ENCODE peak calls at places on chromosomes 12 and 14, in six cellular contexts. B is prostate gland, R is sigmoid colon, C is breast epithelium, Z is GM12878, T is HCT116. Y is an unnamed sample.

GRCh38 chr14:30016025-30016424 is 88.4 kb upstream of the PRKD1 start:
- DNase-seq in B (no peak), R (no peak), C (no peak), Z (no peak), T (no peak), Y (no peak)

GRCh38 chr12:53105712-53106439 is 2.6 kb downstream of the SOAT2 start:
- DNase-seq in B (no peak), R (no peak), C (no peak), Z (no peak), T (no peak), Y (peak; percentile 11)

GRCh38 chr14:42884100-42884499 is 1277.4 kb downstream of the LRFN5 start:
- DNase-seq in B (no peak), R (no peak), C (no peak), Z (no peak), T (no peak), Y (no peak)

GRCh38 chr14:103071544-103072251 is 12.3 kb upstream of the LBHD2 start:
- DNase-seq in B (peak; percentile 56), R (peak; percentile 57), C (no peak), Z (no peak), T (no peak), Y (no peak)

GRCh38 chr12:116620085-116620734 is 61.0 kb downstream of the MAP1LC3B2 start:
- DNase-seq in B (no peak), R (no peak), C (no peak), Z (no peak), T (no peak), Y (no peak)

GRCh38 chr14:53227154-53227718 is 74.1 kb upstream of the DDHD1 start:
- DNase-seq in B (no peak), R (no peak), C (no peak), Z (no peak), T (no peak), Y (no peak)

GRCh38 chr12:63323942-63324341 is 172.9 kb upstream of the AVPR1A start:
- DNase-seq in B (no peak), R (no peak), C (no peak), Z (no peak), T (no peak), Y (no peak)

GRCh38 chr14:106694638-106695393 is 1168.4 kb downstream of the TMEM121 start:
- DNase-seq in B (no peak), R (no peak), C (no peak), Z (no peak), T (no peak), Y (no peak)

GRCh38 chr12:53287741-53288216 is 7.6 kb upstream of the PFDN5 start:
- DNase-seq in B (peak; percentile 66), R (peak; percentile 81), C (peak; percentile 54), Z (peak; percentile 17), T (no peak), Y (peak; percentile 74)

GRCh38 chr14:55458800-55459577 is 18.6 kb upstream of the TBPL2 start:
- DNase-seq in B (no peak), R (no peak), C (no peak), Z (no peak), T (no peak), Y (no peak)

GRCh38 chr12:120397827-120398563 is 29.0 kb upstream of the MSI1 start:
- DNase-seq in B (peak; percentile 8), R (no peak), C (no peak), Z (no peak), T (no peak), Y (peak; percentile 35)

GRCh38 chr14:61288228-61288627 is 7.1 kb upstream of the TMEM30B start:
- DNase-seq in B (no peak), R (no peak), C (no peak), Z (no peak), T (no peak), Y (no peak)

GRCh38 chr12:103379670-103380069 is 116.1 kb downstream of the C12orf42 start:
- DNase-seq in B (no peak), R (no peak), C (no peak), Z (no peak), T (no peak), Y (no peak)

GRCh38 chr12:19507823-19508222 is 68.5 kb downstream of the AEBP2 start:
- DNase-seq in B (no peak), R (no peak), C (no peak), Z (no peak), T (no peak), Y (no peak)

GRCh38 chr14:95200404-95200803 is 43.1 kb upstream of the DICER1 start:
- DNase-seq in B (no peak), R (no peak), C (no peak), Z (no peak), T (no peak), Y (no peak)

GRCh38 chr12:105960319-105961076 is 178.3 kb downstream of the NUAK1 start:
- DNase-seq in B (peak; percentile 64), R (no peak), C (peak; percentile 75), Z (no peak), T (no peak), Y (no peak)

GRCh38 chr12:1680804-1681492 is 9.9 kb upstream of the ADIPOR2 start:
- DNase-seq in B (no peak), R (no peak), C (no peak), Z (no peak), T (no peak), Y (no peak)

GRCh38 chr14:76050797-76051392 is 65.3 kb downstream of the IFT43 start:
- DNase-seq in B (peak; percentile 38), R (no peak), C (no peak), Z (peak; percentile 21), T (peak; percentile 21), Y (peak; percentile 33)

DNA sequence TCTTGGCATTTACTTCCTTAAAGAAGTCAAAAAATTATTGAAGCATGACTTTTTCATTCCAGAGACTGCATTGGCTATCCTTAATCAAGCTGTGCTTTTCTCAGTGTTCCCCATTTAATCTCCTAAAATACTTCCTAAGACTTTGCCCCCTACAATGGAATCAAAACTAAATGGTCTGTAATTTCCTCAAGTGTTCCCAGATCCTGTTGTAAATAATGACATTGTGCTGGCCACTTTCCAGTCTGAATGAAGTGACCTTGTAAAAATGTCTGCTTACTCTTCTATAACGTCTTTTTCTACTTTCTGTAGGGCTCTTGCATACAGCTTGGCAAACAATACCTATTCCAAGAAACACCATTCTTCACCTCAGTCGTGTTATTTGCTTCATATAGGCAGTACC is 45.3 kb upstream of the MBIP start:
- DNase-seq in B (no peak), R (no peak), C (no peak), Z (no peak), T (no peak), Y (no peak)
- H3K27ac ChIP-seq in B (no peak overlapping the region), R (no peak overlapping the region), C (no peak overlapping the region), Z (no peak overlapping the region), T (no peak overlapping the region), Y (no peak overlapping the region)

DNA sequence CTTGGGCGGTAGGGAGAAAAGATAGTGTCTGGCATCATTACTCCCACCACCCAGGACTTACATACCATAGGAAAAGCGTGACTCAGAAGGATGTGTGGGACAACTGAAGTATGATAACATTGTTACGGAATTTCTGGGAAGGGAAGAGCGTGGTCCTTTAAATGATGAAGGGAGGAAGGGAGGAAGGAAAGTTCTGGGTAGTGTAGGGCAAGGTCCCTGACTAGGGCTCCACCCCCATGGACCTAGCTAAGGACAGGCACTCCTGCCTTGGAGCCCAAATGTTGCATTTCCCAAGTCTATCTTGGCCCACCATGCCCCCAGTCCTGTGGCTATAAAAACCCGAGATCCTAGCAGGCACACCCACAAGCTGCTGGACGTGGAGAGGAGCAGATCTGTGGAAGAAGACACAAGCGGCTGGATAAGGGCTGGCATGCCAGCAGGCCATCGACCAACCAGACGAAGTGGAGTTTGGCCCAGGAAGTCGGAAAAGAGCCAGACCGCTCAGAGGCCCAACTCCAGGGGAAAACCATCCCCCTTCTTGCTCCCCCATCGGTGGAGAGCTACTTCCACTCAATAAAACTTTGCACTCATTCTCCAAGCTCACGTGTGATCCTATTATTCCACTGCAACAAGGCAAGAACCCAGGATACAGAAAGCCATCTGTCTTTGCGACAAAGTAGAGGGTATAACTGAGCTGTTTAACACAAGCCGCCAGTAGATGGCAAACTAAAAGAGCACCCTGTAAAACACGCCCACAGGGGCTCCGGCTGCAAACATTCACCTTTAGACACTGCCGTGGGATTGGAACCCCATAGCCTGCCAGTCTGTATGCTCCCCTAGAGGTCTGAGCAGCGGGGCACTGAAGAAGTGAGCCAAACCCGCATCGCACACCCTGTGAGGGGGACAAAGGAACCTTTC is 23.0 kb upstream of the RAB21 start:
- DNase-seq in B (no peak), R (no peak), C (no peak), Z (no peak), T (no peak), Y (no peak)
- TF ChIP-seq CTCF in B (no peak), R (no peak), C (no peak), Z (no peak), T (peak; percentile 41), Y (no peak)

GRCh38 chr14:101516401-101516800 is 44.9 kb upstream of the DIO3 start:
- DNase-seq in B (no peak), R (no peak), C (no peak), Z (no peak), T (no peak), Y (no peak)
- TF ChIP-seq POLR2AphosphoS5 in B (no peak), R (no peak), C (no peak), Z (no peak), T (no peak), Y (no peak)

GRCh38 chr12:46472893-46473633 is 100.5 kb upstream of the SLC38A2 start:
- DNase-seq in B (no peak), R (no peak), C (no peak), Z (no peak), T (no peak), Y (no peak)

GRCh38 chr12:46471404-46471803 is 98.8 kb upstream of the SLC38A2 start:
- DNase-seq in B (no peak), R (no peak), C (no peak), Z (no peak), T (no peak), Y (no peak)

GRCh38 chr12:46475972-46476645 is 103.5 kb upstream of the SLC38A2 start:
- DNase-seq in B (no peak), R (no peak), C (no peak), Z (no peak), T (no peak), Y (no peak)

GRCh38 chr12:46472144-46472705 is 99.7 kb upstream of the SLC38A2 start:
- DNase-seq in B (no peak), R (no peak), C (no peak), Z (no peak), T (no peak), Y (no peak)

DNA sequence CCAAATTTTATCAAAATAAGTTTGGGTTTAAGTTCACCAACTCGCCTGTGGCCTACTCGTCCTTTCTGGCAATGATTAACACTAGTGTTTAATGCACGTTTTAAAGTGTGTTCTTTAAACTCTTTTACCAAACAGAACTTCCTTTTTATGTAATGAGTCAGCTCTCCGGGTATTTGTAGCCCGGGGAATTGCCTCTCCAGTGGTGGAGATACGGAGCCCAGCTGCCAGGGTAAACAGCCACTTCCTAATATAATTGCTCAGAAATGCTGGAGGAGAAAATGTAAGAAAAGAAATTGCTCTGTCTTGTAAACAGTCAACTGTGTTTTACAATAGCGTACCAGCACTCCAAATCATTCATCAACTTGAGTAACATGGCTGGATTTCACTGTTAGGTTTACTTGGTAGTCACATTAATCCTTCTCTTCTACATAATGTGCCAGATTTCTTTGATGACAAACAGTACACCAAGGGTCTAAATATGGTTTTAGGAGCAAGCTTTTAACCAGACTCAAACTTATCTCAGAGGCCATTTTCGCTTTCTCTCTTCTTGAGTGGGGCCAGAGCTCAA is 101.1 kb upstream of the SLC38A2 start:
- DNase-seq in B (peak; percentile 76), R (peak; percentile 81), C (peak; percentile 40), Z (peak; percentile 51), T (peak; percentile 87), Y (peak; percentile 71)
- H3K27ac ChIP-seq in B (peak overlapping the region; percentile 63), R (peak overlapping the region; percentile 78), C (peak overlapping the region; percentile 40), Z (peak overlapping the region; percentile 63), T (peak overlapping the region; percentile 100), Y (peak overlapping the region; percentile 87)

Y was measured in stomach.